ENCODE peak calls at places on chromosome 2, in ten cellular contexts. One of them, this sample, is unnamed. For H3K36me3, the result is how much of the 10 kb centered on the place peaks cover.

GRCh38 chr2:10720983-10721343 is 467 bp upstream of the ATP6V1C2 start:
- DNase-seq in endothelial cell of umbilical vein: no peak
- DNase-seq in upper lobe of left lung: no peak
- DNase-seq in tibial nerve: no peak
- DNase-seq in spleen: no peak
- DNase-seq in brain microvascular endothelial cell: no peak
- DNase-seq in endodermal cell: peak
- DNase-seq in mucosa of descending colon: peak
- DNase-seq in stomach: no peak
- DNase-seq in cardiac muscle cell: no peak
- DNase-seq in this sample: no peak

GRCh38 chr2:14189929-14190328 is 442.6 kb upstream of the LRATD1 start:
- DNase-seq in endothelial cell of umbilical vein: no peak
- DNase-seq in upper lobe of left lung: no peak
- DNase-seq in tibial nerve: no peak
- DNase-seq in spleen: no peak
- DNase-seq in brain microvascular endothelial cell: peak
- DNase-seq in endodermal cell: no peak
- DNase-seq in mucosa of descending colon: no peak
- DNase-seq in stomach: no peak
- DNase-seq in cardiac muscle cell: no peak
- DNase-seq in this sample: no peak

GRCh38 chr2:202831241-202831997 is 40.1 kb downstream of the ICA1L start:
- DNase-seq in endothelial cell of umbilical vein: peak
- DNase-seq in upper lobe of left lung: no peak
- DNase-seq in tibial nerve: no peak
- DNase-seq in spleen: no peak
- DNase-seq in brain microvascular endothelial cell: peak
- DNase-seq in endodermal cell: peak
- DNase-seq in mucosa of descending colon: peak
- DNase-seq in stomach: peak
- DNase-seq in cardiac muscle cell: peak
- DNase-seq in this sample: no peak

GRCh38 chr2:119338826-119339561 is 27.6 kb downstream of the C2orf76 start:
- DNase-seq in endothelial cell of umbilical vein: no peak
- DNase-seq in upper lobe of left lung: peak
- DNase-seq in tibial nerve: no peak
- DNase-seq in spleen: peak
- DNase-seq in brain microvascular endothelial cell: no peak
- DNase-seq in endodermal cell: no peak
- DNase-seq in mucosa of descending colon: no peak
- DNase-seq in stomach: no peak
- DNase-seq in cardiac muscle cell: no peak
- DNase-seq in this sample: no peak

GRCh38 chr2:174485763-174486613 is 841 bp downstream of the GPR155 start:
- DNase-seq in endothelial cell of umbilical vein: peak
- DNase-seq in upper lobe of left lung: peak
- DNase-seq in tibial nerve: no peak
- DNase-seq in spleen: peak
- DNase-seq in brain microvascular endothelial cell: peak
- DNase-seq in endodermal cell: peak
- DNase-seq in mucosa of descending colon: peak
- DNase-seq in stomach: peak
- DNase-seq in cardiac muscle cell: peak
- DNase-seq in this sample: no peak

GRCh38 chr2:173077506-173078177 is 2.0 kb downstream of the MAP3K20 start:
- DNase-seq in endothelial cell of umbilical vein: peak
- DNase-seq in upper lobe of left lung: no peak
- DNase-seq in tibial nerve: no peak
- DNase-seq in spleen: no peak
- DNase-seq in brain microvascular endothelial cell: no peak
- DNase-seq in endodermal cell: no peak
- DNase-seq in mucosa of descending colon: no peak
- DNase-seq in stomach: no peak
- DNase-seq in cardiac muscle cell: peak
- DNase-seq in this sample: no peak

GRCh38 chr2:24779121-24779520 is 14.1 kb downstream of the PTRHD1 start:
- DNase-seq in endothelial cell of umbilical vein: peak
- DNase-seq in upper lobe of left lung: no peak
- DNase-seq in tibial nerve: no peak
- DNase-seq in spleen: no peak
- DNase-seq in brain microvascular endothelial cell: no peak
- DNase-seq in endodermal cell: no peak
- DNase-seq in mucosa of descending colon: no peak
- DNase-seq in stomach: no peak
- DNase-seq in cardiac muscle cell: no peak
- DNase-seq in this sample: no peak

GRCh38 chr2:213455316-213456008 is 171.2 kb downstream of the SPAG16 start:
- DNase-seq in endothelial cell of umbilical vein: no peak
- DNase-seq in upper lobe of left lung: no peak
- DNase-seq in tibial nerve: no peak
- DNase-seq in spleen: no peak
- DNase-seq in brain microvascular endothelial cell: no peak
- DNase-seq in endodermal cell: peak
- DNase-seq in mucosa of descending colon: no peak
- DNase-seq in stomach: no peak
- DNase-seq in cardiac muscle cell: peak
- DNase-seq in this sample: no peak

GRCh38 chr2:139020287-139020686 is 240.1 kb upstream of the NXPH2 start:
- DNase-seq in endothelial cell of umbilical vein: no peak
- DNase-seq in upper lobe of left lung: no peak
- DNase-seq in tibial nerve: no peak
- DNase-seq in spleen: no peak
- DNase-seq in brain microvascular endothelial cell: no peak
- DNase-seq in endodermal cell: no peak
- DNase-seq in mucosa of descending colon: no peak
- DNase-seq in stomach: no peak
- DNase-seq in cardiac muscle cell: no peak
- DNase-seq in this sample: no peak

GRCh38 chr2:100409461-100409860 is 8.0 kb downstream of the CHST10 start:
- DNase-seq in endothelial cell of umbilical vein: no peak
- DNase-seq in upper lobe of left lung: no peak
- DNase-seq in tibial nerve: no peak
- DNase-seq in spleen: no peak
- DNase-seq in brain microvascular endothelial cell: no peak
- DNase-seq in endodermal cell: no peak
- DNase-seq in mucosa of descending colon: no peak
- DNase-seq in stomach: no peak
- DNase-seq in cardiac muscle cell: no peak
- DNase-seq in this sample: no peak

GRCh38 chr2:118565301-118565700 is 282.1 kb downstream of the EN1 start:
- DNase-seq in endothelial cell of umbilical vein: no peak
- DNase-seq in upper lobe of left lung: no peak
- DNase-seq in tibial nerve: no peak
- DNase-seq in spleen: no peak
- DNase-seq in brain microvascular endothelial cell: no peak
- DNase-seq in endodermal cell: no peak
- DNase-seq in mucosa of descending colon: no peak
- DNase-seq in stomach: no peak
- DNase-seq in cardiac muscle cell: no peak
- DNase-seq in this sample: no peak

GRCh38 chr2:32862269-32863055 is 84.3 kb upstream of the LTBP1 start:
- DNase-seq in endothelial cell of umbilical vein: peak
- DNase-seq in upper lobe of left lung: no peak
- DNase-seq in tibial nerve: no peak
- DNase-seq in spleen: no peak
- DNase-seq in brain microvascular endothelial cell: no peak
- DNase-seq in endodermal cell: no peak
- DNase-seq in mucosa of descending colon: no peak
- DNase-seq in stomach: no peak
- DNase-seq in cardiac muscle cell: no peak
- DNase-seq in this sample: no peak

GRCh38 chr2:240568678-240569522 is 616 bp downstream of the RNPEPL1 start:
- DNase-seq in endothelial cell of umbilical vein: peak
- DNase-seq in upper lobe of left lung: peak
- DNase-seq in tibial nerve: peak
- DNase-seq in spleen: peak
- DNase-seq in brain microvascular endothelial cell: no peak
- DNase-seq in endodermal cell: peak
- DNase-seq in mucosa of descending colon: peak
- DNase-seq in stomach: peak
- DNase-seq in cardiac muscle cell: peak
- DNase-seq in this sample: no peak

GRCh38 chr2:186903183-186903582 is 54.2 kb upstream of the ZSWIM2 start:
- DNase-seq in endothelial cell of umbilical vein: peak
- DNase-seq in upper lobe of left lung: no peak
- DNase-seq in tibial nerve: no peak
- DNase-seq in spleen: no peak
- DNase-seq in brain microvascular endothelial cell: no peak
- DNase-seq in endodermal cell: no peak
- DNase-seq in mucosa of descending colon: no peak
- DNase-seq in stomach: no peak
- DNase-seq in cardiac muscle cell: no peak
- DNase-seq in this sample: no peak

DNA sequence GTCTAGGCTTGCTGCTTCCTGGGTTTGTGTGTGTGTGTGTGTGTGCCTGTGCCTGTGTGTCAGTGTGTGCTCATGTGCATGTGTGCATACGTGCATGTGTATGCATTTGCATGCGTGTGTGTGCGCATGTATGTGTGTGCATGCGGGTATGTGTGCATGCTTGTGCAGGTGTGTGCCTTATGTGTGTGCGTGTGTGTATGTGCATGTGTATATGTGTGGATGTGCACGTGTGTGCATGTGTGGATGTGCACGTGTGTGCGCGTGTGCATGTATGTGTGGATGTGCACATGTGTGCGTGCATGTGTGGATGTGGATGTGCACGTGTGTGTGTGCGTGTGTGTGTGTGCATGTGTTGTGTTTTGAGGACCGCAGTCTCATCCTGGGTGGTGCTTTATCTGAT is 42.8 kb downstream of the LPIN1 start:
- DNase-seq in endothelial cell of umbilical vein: no peak
- DNase-seq in upper lobe of left lung: no peak
- DNase-seq in tibial nerve: no peak
- DNase-seq in spleen: no peak
- DNase-seq in brain microvascular endothelial cell: no peak
- DNase-seq in endodermal cell: no peak
- DNase-seq in mucosa of descending colon: no peak
- DNase-seq in stomach: no peak
- DNase-seq in cardiac muscle cell: no peak
- DNase-seq in this sample: no peak
- H3K36me3 ChIP-seq in endothelial cell of umbilical vein: under half
- H3K36me3 ChIP-seq in upper lobe of left lung: under half
- H3K36me3 ChIP-seq in tibial nerve: under half
- H3K36me3 ChIP-seq in spleen: under half
- H3K36me3 ChIP-seq in brain microvascular endothelial cell: under half
- H3K36me3 ChIP-seq in endodermal cell: half or more
- H3K36me3 ChIP-seq in mucosa of descending colon: under half
- H3K36me3 ChIP-seq in stomach: half or more
- H3K36me3 ChIP-seq in cardiac muscle cell: half or more
- H3K36me3 ChIP-seq in this sample: under half

GRCh38 chr2:101986386-101986785 is 5.4 kb upstream of the IL1R2 start:
- DNase-seq in endothelial cell of umbilical vein: no peak
- DNase-seq in upper lobe of left lung: no peak
- DNase-seq in tibial nerve: no peak
- DNase-seq in spleen: no peak
- DNase-seq in brain microvascular endothelial cell: no peak
- DNase-seq in endodermal cell: no peak
- DNase-seq in mucosa of descending colon: no peak
- DNase-seq in stomach: no peak
- DNase-seq in cardiac muscle cell: no peak
- DNase-seq in this sample: no peak

GRCh38 chr2:101987832-101988231 is 3.9 kb upstream of the IL1R2 start:
- DNase-seq in endothelial cell of umbilical vein: no peak
- DNase-seq in upper lobe of left lung: no peak
- DNase-seq in tibial nerve: no peak
- DNase-seq in spleen: no peak
- DNase-seq in brain microvascular endothelial cell: no peak
- DNase-seq in endodermal cell: no peak
- DNase-seq in mucosa of descending colon: peak
- DNase-seq in stomach: no peak
- DNase-seq in cardiac muscle cell: no peak
- DNase-seq in this sample: no peak

GRCh38 chr2:101989740-101990460 is 1.9 kb upstream of the IL1R2 start:
- DNase-seq in endothelial cell of umbilical vein: no peak
- DNase-seq in upper lobe of left lung: peak
- DNase-seq in tibial nerve: no peak
- DNase-seq in spleen: no peak
- DNase-seq in brain microvascular endothelial cell: no peak
- DNase-seq in endodermal cell: no peak
- DNase-seq in mucosa of descending colon: no peak
- DNase-seq in stomach: no peak
- DNase-seq in cardiac muscle cell: no peak
- DNase-seq in this sample: no peak

GRCh38 chr2:101986804-101987740 is 4.7 kb upstream of the IL1R2 start:
- DNase-seq in endothelial cell of umbilical vein: no peak
- DNase-seq in upper lobe of left lung: no peak
- DNase-seq in tibial nerve: no peak
- DNase-seq in spleen: no peak
- DNase-seq in brain microvascular endothelial cell: no peak
- DNase-seq in endodermal cell: no peak
- DNase-seq in mucosa of descending colon: peak
- DNase-seq in stomach: no peak
- DNase-seq in cardiac muscle cell: no peak
- DNase-seq in this sample: no peak

GRCh38 chr2:101988541-101988940 is 3.2 kb upstream of the IL1R2 start:
- DNase-seq in endothelial cell of umbilical vein: no peak
- DNase-seq in upper lobe of left lung: no peak
- DNase-seq in tibial nerve: no peak
- DNase-seq in spleen: no peak
- DNase-seq in brain microvascular endothelial cell: no peak
- DNase-seq in endodermal cell: no peak
- DNase-seq in mucosa of descending colon: no peak
- DNase-seq in stomach: no peak
- DNase-seq in cardiac muscle cell: no peak
- DNase-seq in this sample: no peak
- TF ChIP-seq CTCF in endothelial cell of umbilical vein: no peak
- TF ChIP-seq CTCF in upper lobe of left lung: no peak
- TF ChIP-seq CTCF in tibial nerve: no peak
- TF ChIP-seq CTCF in spleen: no peak
- TF ChIP-seq CTCF in brain microvascular endothelial cell: no peak
- TF ChIP-seq CTCF in endodermal cell: no peak
- TF ChIP-seq CTCF in mucosa of descending colon: no peak
- TF ChIP-seq CTCF in stomach: no peak
- TF ChIP-seq CTCF in cardiac muscle cell: no peak
- TF ChIP-seq CTCF in this sample: no peak

DNA sequence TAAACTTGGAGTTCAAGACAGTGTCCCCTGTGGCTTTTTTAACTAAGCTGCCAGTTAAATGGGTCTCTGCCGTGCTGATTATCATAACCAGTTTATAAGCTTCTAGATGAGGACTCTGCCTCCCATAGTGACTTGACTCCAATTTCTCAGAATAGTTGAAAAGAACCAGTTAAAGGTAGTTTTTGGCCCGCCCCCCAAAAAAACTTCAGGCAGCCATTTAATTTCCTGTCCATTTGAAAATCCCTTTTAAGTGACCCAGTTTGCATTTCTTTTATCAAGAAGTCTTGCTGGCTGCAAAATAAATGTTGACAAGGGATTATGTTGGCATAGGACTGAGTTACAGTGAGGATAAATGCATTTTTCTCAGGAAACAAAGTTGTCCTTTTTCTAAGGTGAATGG is 2.3 kb downstream of the SLC20A1 start:
- DNase-seq in endothelial cell of umbilical vein: peak
- DNase-seq in upper lobe of left lung: no peak
- DNase-seq in tibial nerve: no peak
- DNase-seq in spleen: no peak
- DNase-seq in brain microvascular endothelial cell: no peak
- DNase-seq in endodermal cell: no peak
- DNase-seq in mucosa of descending colon: no peak
- DNase-seq in stomach: no peak
- DNase-seq in cardiac muscle cell: no peak
- DNase-seq in this sample: no peak
- H3K4me3 ChIP-seq in endothelial cell of umbilical vein: no peak
- H3K4me3 ChIP-seq in upper lobe of left lung: peak
- H3K4me3 ChIP-seq in tibial nerve: no peak
- H3K4me3 ChIP-seq in spleen: peak
- H3K4me3 ChIP-seq in brain microvascular endothelial cell: peak
- H3K4me3 ChIP-seq in endodermal cell: peak
- H3K4me3 ChIP-seq in mucosa of descending colon: no peak
- H3K4me3 ChIP-seq in stomach: no peak
- H3K4me3 ChIP-seq in cardiac muscle cell: no peak
- H3K4me3 ChIP-seq in this sample: peak

GRCh38 chr2:70283500-70284191 is 9.9 kb downstream of the SNRPG start:
- DNase-seq in endothelial cell of umbilical vein: no peak
- DNase-seq in upper lobe of left lung: no peak
- DNase-seq in tibial nerve: no peak
- DNase-seq in spleen: no peak
- DNase-seq in brain microvascular endothelial cell: no peak
- DNase-seq in endodermal cell: no peak
- DNase-seq in mucosa of descending colon: no peak
- DNase-seq in stomach: no peak
- DNase-seq in cardiac muscle cell: no peak
- DNase-seq in this sample: no peak
- H3K36me3 ChIP-seq in endothelial cell of umbilical vein: under half
- H3K36me3 ChIP-seq in upper lobe of left lung: under half
- H3K36me3 ChIP-seq in tibial nerve: under half
- H3K36me3 ChIP-seq in spleen: under half
- H3K36me3 ChIP-seq in brain microvascular endothelial cell: half or more
- H3K36me3 ChIP-seq in endodermal cell: half or more
- H3K36me3 ChIP-seq in mucosa of descending colon: under half
- H3K36me3 ChIP-seq in stomach: half or more
- H3K36me3 ChIP-seq in cardiac muscle cell: half or more
- H3K36me3 ChIP-seq in this sample: under half

This sample was measured in kidney epithelial cell.